ENCODE peak calls at places on chromosomes 13 and 19, in six cellular contexts. N, J, L, A, X and M are unnamed samples. For H3K4me1, the result is how much of the 10 kb centered on the place peaks cover.

GRCh38 chr19:44905437-44906160 is at the start of gene APOE:
- DNase-seq in N (no peak), J (no peak), L (no peak), A (no peak), X (no peak), M (no peak)

GRCh38 chr13:109654341-109655205 is 131.8 kb downstream of the IRS2 start:
- DNase-seq in N (no peak), J (no peak), L (no peak), A (no peak), X (no peak), M (no peak)

GRCh38 chr13:48268019-48268418 is 35.0 kb downstream of the ITM2B start:
- DNase-seq in N (no peak), J (no peak), L (no peak), A (no peak), X (no peak), M (no peak)

GRCh38 chr13:41848435-41849255 is 112.3 kb downstream of the VWA8 start:
- DNase-seq in N (no peak), J (peak), L (no peak), A (no peak), X (no peak), M (no peak)

GRCh38 chr19:48123907-48124675 is 13.5 kb upstream of the PLA2G4C start:
- DNase-seq in N (no peak), J (peak), L (no peak), A (no peak), X (no peak), M (no peak)

GRCh38 chr13:38866649-38867048 is 124.0 kb downstream of the STOML3 start:
- DNase-seq in N (no peak), J (peak), L (no peak), A (no peak), X (no peak), M (no peak)

GRCh38 chr13:75788494-75788991 is 152.4 kb downstream of the LMO7 start:
- DNase-seq in N (no peak), J (peak), L (no peak), A (no peak), X (no peak), M (no peak)

GRCh38 chr19:27966390-27966816 is 1246.5 kb downstream of the UQCRFS1 start:
- DNase-seq in N (no peak), J (no peak), L (no peak), A (no peak), X (no peak), M (no peak)

GRCh38 chr19:16074488-16075365 is 1.6 kb upstream of the TPM4 start:
- DNase-seq in N (no peak), J (no peak), L (no peak), A (peak), X (peak), M (no peak)

GRCh38 chr19:16076958-16077611 is 790 bp downstream of the TPM4 start:
- DNase-seq in N (no peak), J (peak), L (no peak), A (peak), X (peak), M (no peak)

GRCh38 chr19:16075430-16076153 is 703 bp upstream of the TPM4 start:
- DNase-seq in N (no peak), J (no peak), L (no peak), A (peak), X (peak), M (no peak)

GRCh38 chr19:16078311-16078758 is 2.0 kb downstream of the TPM4 start:
- DNase-seq in N (no peak), J (peak), L (no peak), A (peak), X (peak), M (no peak)

GRCh38 chr19:16076154-16076957 is at the start of gene TPM4:
- DNase-seq in N (peak), J (peak), L (peak), A (peak), X (peak), M (peak)
- H3K4me1 ChIP-seq in N (under half), J (under half), L (half or more), A (half or more), X (under half), M (under half)

DNA sequence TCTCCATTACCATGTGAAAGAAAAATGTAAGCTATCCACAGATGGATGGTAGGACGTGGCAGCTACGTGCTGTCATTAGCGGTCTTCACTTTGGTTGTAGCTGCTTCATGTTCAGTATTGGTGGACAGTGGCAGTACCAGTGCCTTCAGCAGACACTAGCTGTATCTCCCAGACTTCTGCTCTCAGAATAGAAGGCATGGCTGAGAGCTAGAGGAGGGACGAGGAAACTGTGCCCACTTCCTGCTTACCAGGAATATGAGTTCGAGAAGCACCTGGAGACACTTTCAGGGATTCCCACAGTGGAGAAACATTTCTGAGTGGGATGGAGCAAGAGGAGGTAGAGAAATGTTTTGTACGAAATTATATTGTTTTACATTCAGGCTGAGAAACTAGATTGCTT is 6.9 kb upstream of the SHISA2 start:
- DNase-seq in N (no peak), J (no peak), L (no peak), A (no peak), X (no peak), M (no peak)
- H3K4me1 ChIP-seq in N (under half), J (under half), L (under half), A (under half), X (under half), M (under half)

DNA sequence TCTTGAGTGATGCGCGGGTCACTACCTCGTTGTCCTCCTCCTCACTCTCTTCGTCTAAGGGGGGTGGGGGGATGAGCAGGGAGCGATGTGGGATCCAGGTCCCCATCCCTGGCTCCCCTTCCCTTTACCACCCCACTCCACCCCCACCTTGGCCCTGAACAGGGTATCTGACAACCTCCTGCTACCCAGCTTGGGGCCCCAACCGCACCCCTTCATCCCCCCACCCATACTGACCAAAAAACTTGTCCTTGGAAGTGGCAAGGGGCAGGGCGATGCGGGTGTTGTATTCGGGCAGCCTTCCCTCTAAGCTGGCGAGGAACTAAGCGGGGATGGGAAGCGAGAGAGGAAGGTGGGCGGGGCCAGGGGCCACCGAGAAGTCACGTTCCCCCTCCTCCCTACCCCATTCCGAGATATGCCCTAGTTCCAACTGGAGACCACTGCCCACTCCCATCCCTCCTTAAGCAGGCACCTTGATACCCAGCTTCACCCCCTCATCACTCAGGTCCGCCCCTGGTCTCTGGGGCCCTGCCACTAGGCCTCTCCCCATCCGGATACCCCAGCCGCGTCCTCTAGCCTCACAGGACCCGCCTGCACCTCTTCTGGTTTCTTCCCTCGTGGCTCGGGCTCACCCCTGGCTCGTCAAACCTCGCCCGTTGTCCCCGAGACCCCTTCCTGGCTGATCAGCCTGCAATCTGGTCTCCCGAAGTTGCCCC is 1.9 kb upstream of the RGL3 start:
- DNase-seq in N (no peak), J (no peak), L (no peak), A (no peak), X (no peak), M (no peak)
- H3K4me1 ChIP-seq in N (under half), J (under half), L (under half), A (under half), X (under half), M (under half)

DNA sequence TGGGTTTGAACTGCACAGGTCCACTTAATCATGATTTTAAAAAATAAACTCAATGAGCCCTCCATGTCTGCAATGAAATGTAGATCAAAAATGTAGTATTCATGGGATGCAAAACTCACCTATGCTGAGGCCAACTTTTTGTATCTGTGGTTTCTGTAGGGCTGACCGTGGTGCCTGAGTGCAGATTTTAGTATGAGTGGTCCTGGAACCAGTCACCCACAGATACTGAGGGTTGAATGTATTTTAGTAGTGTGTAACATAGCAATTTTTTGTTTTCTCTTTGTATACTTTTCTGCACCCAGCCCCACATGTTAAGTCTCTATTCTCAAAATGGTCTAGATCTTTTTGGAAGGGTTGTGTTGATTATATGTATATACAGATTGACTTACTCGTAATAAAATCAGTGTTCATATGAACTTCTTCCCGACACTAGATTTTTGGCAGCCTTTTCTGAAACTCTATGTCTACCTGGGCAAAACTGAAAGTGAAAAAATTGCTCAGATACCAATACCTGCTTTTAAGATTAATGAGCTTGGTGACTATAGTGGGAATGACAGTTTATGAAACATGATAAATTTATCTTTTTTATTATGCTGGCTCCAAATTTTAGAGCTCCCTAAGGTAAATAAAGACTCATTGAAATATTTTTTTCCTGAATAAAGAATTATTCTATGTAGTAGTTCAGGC is 51.6 kb downstream of the DNAJC15 start:
- DNase-seq in N (no peak), J (no peak), L (no peak), A (no peak), X (no peak), M (no peak)
- H3K4me1 ChIP-seq in N (under half), J (under half), L (under half), A (under half), X (under half), M (under half)

GRCh38 chr19:16334421-16334820 is 9.8 kb downstream of the KLF2 start:
- DNase-seq in N (no peak), J (no peak), L (no peak), A (no peak), X (no peak), M (no peak)

GRCh38 chr19:16335226-16335625 is 10.6 kb downstream of the KLF2 start:
- DNase-seq in N (no peak), J (no peak), L (no peak), A (no peak), X (no peak), M (no peak)

GRCh38 chr19:16330368-16330801 is 5.8 kb downstream of the KLF2 start:
- DNase-seq in N (peak), J (peak), L (peak), A (peak), X (peak), M (no peak)

GRCh38 chr19:16330811-16331690 is 6.4 kb downstream of the KLF2 start:
- DNase-seq in N (no peak), J (no peak), L (no peak), A (no peak), X (no peak), M (no peak)

DNA sequence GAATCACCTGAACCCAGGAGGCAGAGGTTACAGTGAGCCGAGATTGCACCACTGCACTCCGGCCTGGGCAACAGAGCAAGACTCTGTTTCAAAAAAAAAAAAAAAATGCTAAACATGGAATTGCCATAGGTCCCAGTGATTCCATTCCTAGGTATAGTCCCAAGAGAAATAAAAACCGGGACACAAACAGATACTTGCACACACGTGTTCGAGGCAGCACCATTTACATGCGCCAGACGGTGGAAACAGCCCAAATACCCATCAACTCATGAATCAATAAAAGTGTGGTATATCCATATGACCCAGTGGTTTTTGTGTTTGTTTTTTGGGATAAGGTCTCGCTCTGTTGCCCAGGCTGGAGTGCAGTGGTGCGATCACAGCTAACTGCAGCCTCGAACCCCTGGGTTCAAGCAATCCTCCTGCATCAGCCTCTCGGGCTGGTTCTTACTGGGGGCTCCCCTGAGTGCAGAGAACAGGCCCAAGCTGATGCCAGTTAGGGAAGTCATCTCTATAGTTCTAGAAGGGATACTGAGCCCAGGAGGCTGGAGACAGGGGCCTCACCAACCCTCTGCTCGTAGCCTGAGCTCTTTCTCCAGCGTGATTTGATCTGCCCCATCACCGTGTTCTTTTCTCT is 8.5 kb downstream of the KLF2 start:
- DNase-seq in N (no peak), J (no peak), L (no peak), A (no peak), X (no peak), M (no peak)
- H3K4me1 ChIP-seq in N (under half), J (under half), L (half or more), A (under half), X (under half), M (under half)

DNA sequence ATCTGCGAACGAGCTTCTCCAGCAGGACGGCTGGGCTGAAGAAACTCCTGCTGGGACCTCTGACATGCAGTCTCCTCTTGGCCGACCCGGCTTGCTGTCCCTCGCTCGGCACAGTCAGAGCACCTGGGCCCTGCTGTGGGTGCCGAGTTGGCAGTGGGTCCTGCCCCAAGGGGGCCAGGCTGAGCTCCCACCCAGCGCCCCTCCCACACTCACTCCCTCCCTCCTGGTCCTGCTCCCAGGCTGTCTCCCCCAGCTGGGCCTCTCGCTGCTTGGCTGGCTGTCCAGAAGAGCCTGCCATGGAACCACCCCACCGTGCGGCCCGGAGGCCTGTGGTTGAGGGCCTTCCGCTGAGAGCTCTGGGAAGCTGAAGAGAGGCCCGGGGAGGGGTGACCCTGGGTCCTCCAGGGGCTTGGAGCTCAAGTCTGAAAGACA is 6.0 kb downstream of the AKT2 start:
- DNase-seq in N (no peak), J (no peak), L (no peak), A (peak), X (peak), M (no peak)
- H3K4me1 ChIP-seq in N (under half), J (under half), L (half or more), A (half or more), X (half or more), M (under half)

GRCh38 chr19:13062317-13062716 is 40.3 kb downstream of the LYL1 start:
- DNase-seq in N (no peak), J (no peak), L (no peak), A (no peak), X (no peak), M (no peak)
- H3K4me1 ChIP-seq in N (under half), J (under half), L (under half), A (half or more), X (under half), M (under half)

DNA sequence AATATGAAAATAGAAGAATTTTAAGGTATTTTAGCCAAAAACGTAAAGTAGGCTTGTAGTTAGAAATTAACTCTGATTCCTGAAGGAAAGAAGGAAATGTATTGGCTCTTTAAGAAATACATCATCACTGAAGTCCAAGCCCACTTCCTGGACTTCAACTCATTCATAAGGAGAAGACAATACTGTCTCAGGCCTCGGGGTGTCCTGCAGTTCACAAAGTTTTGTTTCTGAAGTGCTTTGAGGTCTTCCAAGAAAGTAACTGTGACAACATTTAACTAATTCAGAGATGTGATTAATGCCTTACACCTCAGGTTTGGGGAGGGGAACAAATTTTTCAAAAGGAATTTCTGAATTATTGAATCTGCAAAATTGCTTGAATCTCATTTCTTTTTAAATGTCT is 65.8 kb upstream of the STARD13 start:
- DNase-seq in N (no peak), J (no peak), L (no peak), A (no peak), X (no peak), M (no peak)
- H3K4me1 ChIP-seq in N (under half), J (under half), L (under half), A (half or more), X (under half), M (under half)

DNA sequence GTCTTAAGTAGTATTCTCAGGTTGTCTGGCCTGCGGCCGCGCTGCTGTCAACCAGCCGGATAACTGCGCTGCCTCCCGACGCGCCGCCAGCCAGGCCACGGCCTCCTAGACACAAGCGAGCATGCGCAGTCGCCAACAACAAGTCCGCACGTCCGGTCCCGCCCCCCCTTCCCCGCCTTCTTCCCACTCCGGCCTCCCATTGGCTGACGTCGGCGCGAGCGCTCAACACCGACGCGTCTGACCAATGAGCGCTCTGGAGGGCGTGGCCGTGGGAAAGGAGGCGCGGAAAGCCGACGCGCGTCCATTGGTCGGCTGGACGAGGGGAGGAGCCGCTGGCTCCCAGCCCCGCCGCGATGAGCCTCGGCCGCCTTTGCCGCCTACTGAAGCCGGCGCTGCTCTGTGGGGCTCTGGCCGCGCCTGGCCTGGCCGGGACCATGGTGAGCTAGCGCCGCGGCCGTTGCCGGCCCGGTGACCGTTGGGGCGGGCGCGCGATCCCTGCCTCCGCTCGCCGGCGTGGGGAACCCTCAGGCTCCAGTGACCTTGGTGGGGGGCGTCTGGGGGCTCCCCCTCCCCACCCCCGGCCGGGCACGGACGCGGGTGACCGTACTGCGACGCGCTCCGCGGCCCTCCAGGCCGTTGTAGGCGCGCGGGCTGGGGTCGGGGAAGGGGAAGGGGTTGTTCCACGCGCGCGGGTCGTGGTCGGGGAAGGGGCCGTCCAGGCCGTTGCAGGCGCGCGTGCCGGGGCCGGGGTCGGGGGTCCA is at the start of gene GPX4:
- DNase-seq in N (peak), J (peak), L (peak), A (peak), X (peak), M (peak)
- H3K4me1 ChIP-seq in N (under half), J (under half), L (under half), A (half or more), X (under half), M (under half)

DNA sequence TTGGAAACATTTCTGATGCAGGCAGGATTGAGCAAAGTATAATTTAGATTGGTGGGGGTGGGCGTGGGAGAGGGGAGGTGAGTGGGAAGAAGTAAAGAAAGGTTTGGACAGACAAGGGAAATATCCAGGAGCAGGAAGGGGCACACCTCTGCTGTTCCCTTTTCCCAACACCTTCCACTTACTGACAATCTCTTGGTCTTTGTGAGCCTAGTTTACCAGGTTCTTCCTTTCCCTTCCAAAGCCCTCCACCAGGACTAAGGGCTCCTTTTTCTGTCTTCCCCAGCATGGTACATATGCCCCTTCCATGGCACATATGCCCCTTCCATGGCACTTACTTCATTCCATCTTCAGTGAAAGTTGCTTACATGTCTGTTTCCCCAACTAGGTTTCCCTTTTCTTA is 6.2 kb upstream of the THSD1 start:
- DNase-seq in N (no peak), J (no peak), L (no peak), A (no peak), X (no peak), M (no peak)
- H3K4me1 ChIP-seq in N (under half), J (under half), L (under half), A (under half), X (under half), M (under half)